ENCODE peak calls at places on chromosomes 11 and 22, in five cellular contexts. One of them, this sample, is unnamed.

GRCh38 chr11:47258317-47258902 is 614 bp downstream of the NR1H3 start:
- DNase-seq in fibroblast of lung: no peak
- DNase-seq in neural progenitor cell: no peak
- DNase-seq in mammary epithelial cell: no peak
- DNase-seq in H9: no peak
- DNase-seq in this sample: no peak

GRCh38 chr11:4606231-4607015 is 1.6 kb downstream of the TRIM68 start:
- DNase-seq in fibroblast of lung: peak; percentile 11
- DNase-seq in neural progenitor cell: no peak
- DNase-seq in mammary epithelial cell: no peak
- DNase-seq in H9: no peak
- DNase-seq in this sample: no peak

GRCh38 chr11:44112083-44112865 is 16.8 kb downstream of the EXT2 start:
- DNase-seq in fibroblast of lung: peak; percentile 70
- DNase-seq in neural progenitor cell: no peak
- DNase-seq in mammary epithelial cell: peak; percentile 57
- DNase-seq in H9: no peak
- DNase-seq in this sample: no peak

GRCh38 chr22:43972931-43973330 is 17.7 kb downstream of the SAMM50 start:
- DNase-seq in fibroblast of lung: no peak
- DNase-seq in neural progenitor cell: no peak
- DNase-seq in mammary epithelial cell: no peak
- DNase-seq in H9: no peak
- DNase-seq in this sample: no peak

GRCh38 chr11:69308531-69308930 is 14.6 kb downstream of the MYEOV start:
- DNase-seq in fibroblast of lung: no peak
- DNase-seq in neural progenitor cell: no peak
- DNase-seq in mammary epithelial cell: no peak
- DNase-seq in H9: no peak
- DNase-seq in this sample: no peak

GRCh38 chr11:83063073-83063754 is 8.5 kb downstream of the RAB30 start:
- DNase-seq in fibroblast of lung: peak; percentile 83
- DNase-seq in neural progenitor cell: no peak
- DNase-seq in mammary epithelial cell: no peak
- DNase-seq in H9: no peak
- DNase-seq in this sample: no peak

GRCh38 chr11:66467756-66468155 is 1.1 kb downstream of the PELI3 start:
- DNase-seq in fibroblast of lung: no peak
- DNase-seq in neural progenitor cell: peak; percentile 75
- DNase-seq in mammary epithelial cell: no peak
- DNase-seq in H9: peak; percentile 47
- DNase-seq in this sample: peak; percentile 43

GRCh38 chr22:43636086-43636485 is 176.0 kb downstream of the EFCAB6 start:
- DNase-seq in fibroblast of lung: no peak
- DNase-seq in neural progenitor cell: no peak
- DNase-seq in mammary epithelial cell: no peak
- DNase-seq in H9: no peak
- DNase-seq in this sample: no peak

GRCh38 chr11:30326114-30326783 is 3.3 kb downstream of the ARL14EP start:
- DNase-seq in fibroblast of lung: peak; percentile 70
- DNase-seq in neural progenitor cell: no peak
- DNase-seq in mammary epithelial cell: no peak
- DNase-seq in H9: no peak
- DNase-seq in this sample: no peak

GRCh38 chr11:76801205-76801604 is 18.0 kb downstream of the TSKU start:
- DNase-seq in fibroblast of lung: no peak
- DNase-seq in neural progenitor cell: no peak
- DNase-seq in mammary epithelial cell: no peak
- DNase-seq in H9: no peak
- DNase-seq in this sample: no peak

GRCh38 chr11:833849-834311 is 1.1 kb downstream of the CD151 start:
- DNase-seq in fibroblast of lung: no peak
- DNase-seq in neural progenitor cell: no peak
- DNase-seq in mammary epithelial cell: peak; percentile 45
- DNase-seq in H9: no peak
- DNase-seq in this sample: no peak

GRCh38 chr11:833114-833791 is 501 bp downstream of the CD151 start:
- DNase-seq in fibroblast of lung: no peak
- DNase-seq in neural progenitor cell: peak; percentile 67
- DNase-seq in mammary epithelial cell: peak; percentile 55
- DNase-seq in H9: no peak
- DNase-seq in this sample: no peak

GRCh38 chr11:831132-831864 is 1.5 kb upstream of the CD151 start:
- DNase-seq in fibroblast of lung: peak; percentile 67
- DNase-seq in neural progenitor cell: peak; percentile 49
- DNase-seq in mammary epithelial cell: no peak
- DNase-seq in H9: no peak
- DNase-seq in this sample: no peak

GRCh38 chr11:831951-832528 is 712 bp upstream of the CD151 start:
- DNase-seq in fibroblast of lung: no peak
- DNase-seq in neural progenitor cell: no peak
- DNase-seq in mammary epithelial cell: no peak
- DNase-seq in H9: no peak
- DNase-seq in this sample: no peak

GRCh38 chr11:832529-833113 is at the start of gene CD151:
- DNase-seq in fibroblast of lung: peak; percentile 65
- DNase-seq in neural progenitor cell: peak; percentile 87
- DNase-seq in mammary epithelial cell: peak; percentile 63
- DNase-seq in H9: peak; percentile 79
- DNase-seq in this sample: no peak
- H2AFZ ChIP-seq in fibroblast of lung: no peak within 1 kb of the TSS
- H2AFZ ChIP-seq in neural progenitor cell: peak within 1 kb of the TSS; percentile 30
- H2AFZ ChIP-seq in mammary epithelial cell: peak within 1 kb of the TSS; percentile 60
- H2AFZ ChIP-seq in H9: no peak within 1 kb of the TSS
- H2AFZ ChIP-seq in this sample: peak within 1 kb of the TSS; percentile 38

DNA sequence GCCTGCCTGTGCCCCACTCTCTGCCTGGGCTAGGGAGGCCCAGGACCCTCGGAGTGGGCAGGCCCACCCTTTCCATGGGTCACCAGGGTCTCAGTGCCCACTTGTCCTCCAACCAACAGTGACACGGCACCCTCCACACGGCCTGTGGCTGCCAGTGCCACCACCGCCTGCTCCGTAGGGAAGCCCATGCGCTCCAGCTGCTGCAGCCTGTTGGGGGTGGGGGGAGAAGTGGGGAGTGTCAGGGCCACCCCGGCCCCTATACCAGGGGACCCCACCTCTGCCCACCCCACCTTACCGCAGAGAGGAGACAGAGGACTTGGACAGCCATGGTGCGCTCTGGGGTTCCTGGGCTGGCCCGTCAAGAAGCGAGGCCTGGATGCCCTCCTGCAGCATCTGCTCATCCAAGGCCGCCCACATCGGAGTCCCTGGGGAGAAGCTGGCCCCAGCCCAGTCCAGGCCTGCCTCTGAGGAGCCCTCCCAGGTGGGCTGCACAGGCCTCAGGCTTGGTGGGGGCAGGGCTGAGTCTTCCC is 7.7 kb downstream of the RHBDD3 start:
- DNase-seq in fibroblast of lung: no peak
- DNase-seq in neural progenitor cell: no peak
- DNase-seq in mammary epithelial cell: no peak
- DNase-seq in H9: no peak
- DNase-seq in this sample: no peak
- H3K4me1 ChIP-seq in fibroblast of lung: no peaks in the 10 kb centered on the region
- H3K4me1 ChIP-seq in neural progenitor cell: no peaks in the 10 kb centered on the region
- H3K4me1 ChIP-seq in mammary epithelial cell: no peaks in the 10 kb centered on the region
- H3K4me1 ChIP-seq in H9: no peaks in the 10 kb centered on the region
- H3K4me1 ChIP-seq in this sample: no peaks in the 10 kb centered on the region

GRCh38 chr11:1899686-1900085 is 8.0 kb upstream of the PRR33 start:
- DNase-seq in fibroblast of lung: no peak
- DNase-seq in neural progenitor cell: no peak
- DNase-seq in mammary epithelial cell: no peak
- DNase-seq in H9: no peak
- DNase-seq in this sample: no peak
- H3K79me2 ChIP-seq in fibroblast of lung: no peaks in the 10 kb centered on the region
- H3K79me2 ChIP-seq in neural progenitor cell: no peaks in the 10 kb centered on the region
- H3K79me2 ChIP-seq in mammary epithelial cell: no peaks in the 10 kb centered on the region
- H3K79me2 ChIP-seq in H9: no peaks in the 10 kb centered on the region
- H3K79me2 ChIP-seq in this sample: no peaks in the 10 kb centered on the region

GRCh38 chr22:37213218-37213855 is 1.1 kb upstream of the SSTR3 start:
- DNase-seq in fibroblast of lung: no peak
- DNase-seq in neural progenitor cell: no peak
- DNase-seq in mammary epithelial cell: no peak
- DNase-seq in H9: no peak
- DNase-seq in this sample: no peak

GRCh38 chr22:37213941-37214340 is 1.7 kb upstream of the SSTR3 start:
- DNase-seq in fibroblast of lung: no peak
- DNase-seq in neural progenitor cell: no peak
- DNase-seq in mammary epithelial cell: no peak
- DNase-seq in H9: no peak
- DNase-seq in this sample: no peak

GRCh38 chr22:37215890-37216289 is 3.6 kb upstream of the SSTR3 start:
- DNase-seq in fibroblast of lung: no peak
- DNase-seq in neural progenitor cell: no peak
- DNase-seq in mammary epithelial cell: no peak
- DNase-seq in H9: no peak
- DNase-seq in this sample: no peak

GRCh38 chr22:37212174-37212906 is at the start of gene SSTR3:
- DNase-seq in fibroblast of lung: peak; percentile 25
- DNase-seq in neural progenitor cell: peak; percentile 70
- DNase-seq in mammary epithelial cell: no peak
- DNase-seq in H9: peak; percentile 64
- DNase-seq in this sample: no peak

GRCh38 chr22:37214431-37215025 is 2.3 kb upstream of the SSTR3 start:
- DNase-seq in fibroblast of lung: no peak
- DNase-seq in neural progenitor cell: no peak
- DNase-seq in mammary epithelial cell: no peak
- DNase-seq in H9: no peak
- DNase-seq in this sample: no peak
- H2AFZ ChIP-seq in fibroblast of lung: no peak overlapping the region
- H2AFZ ChIP-seq in neural progenitor cell: no peak overlapping the region
- H2AFZ ChIP-seq in mammary epithelial cell: no peak overlapping the region
- H2AFZ ChIP-seq in H9: no peak overlapping the region
- H2AFZ ChIP-seq in this sample: no peak overlapping the region

GRCh38 chr11:9613830-9614762 is 40.6 kb downstream of the WEE1 start:
- DNase-seq in fibroblast of lung: peak; percentile 79
- DNase-seq in neural progenitor cell: peak; percentile 89
- DNase-seq in mammary epithelial cell: peak; percentile 85
- DNase-seq in H9: peak; percentile 81
- DNase-seq in this sample: peak; percentile 92
- H3K4me1 ChIP-seq in fibroblast of lung: peaks cover 26% of the 10 kb centered on the region
- H3K4me1 ChIP-seq in neural progenitor cell: peaks cover 10% of the 10 kb centered on the region
- H3K4me1 ChIP-seq in mammary epithelial cell: peaks cover 27% of the 10 kb centered on the region
- H3K4me1 ChIP-seq in H9: no peaks in the 10 kb centered on the region
- H3K4me1 ChIP-seq in this sample: peaks cover 35% of the 10 kb centered on the region

GRCh38 chr11:62534779-62535545 is 11.6 kb downstream of the AHNAK start:
- DNase-seq in fibroblast of lung: no peak
- DNase-seq in neural progenitor cell: no peak
- DNase-seq in mammary epithelial cell: no peak
- DNase-seq in H9: no peak
- DNase-seq in this sample: no peak

GRCh38 chr11:62536301-62536957 is 10.2 kb downstream of the AHNAK start:
- DNase-seq in fibroblast of lung: no peak
- DNase-seq in neural progenitor cell: no peak
- DNase-seq in mammary epithelial cell: no peak
- DNase-seq in H9: no peak
- DNase-seq in this sample: no peak

GRCh38 chr11:62535802-62536201 is 10.8 kb downstream of the AHNAK start:
- DNase-seq in fibroblast of lung: peak; percentile 46
- DNase-seq in neural progenitor cell: no peak
- DNase-seq in mammary epithelial cell: no peak
- DNase-seq in H9: no peak
- DNase-seq in this sample: no peak

DNA sequence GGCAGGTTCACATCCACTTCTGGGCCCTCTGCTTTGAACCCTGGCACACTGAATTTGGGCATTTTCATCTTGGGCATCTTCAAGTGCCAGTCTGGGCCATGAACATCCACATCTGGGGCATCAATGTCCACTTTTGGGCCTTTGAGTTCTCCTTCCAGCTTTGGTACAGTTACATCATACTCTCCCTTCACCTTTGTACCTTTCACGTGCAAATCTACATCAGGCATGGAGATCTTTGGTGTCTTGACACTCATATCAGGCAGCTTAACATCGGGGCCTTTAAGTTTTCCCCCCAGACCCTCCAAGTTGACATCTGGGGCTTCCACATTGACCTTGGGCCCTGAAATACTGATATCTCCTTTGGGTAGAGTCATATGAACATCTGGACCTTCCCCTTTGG is 14.5 kb downstream of the AHNAK start:
- DNase-seq in fibroblast of lung: no peak
- DNase-seq in neural progenitor cell: no peak
- DNase-seq in mammary epithelial cell: no peak
- DNase-seq in H9: no peak
- DNase-seq in this sample: no peak
- H3K79me2 ChIP-seq in fibroblast of lung: peaks cover 97% of the 10 kb centered on the region
- H3K79me2 ChIP-seq in neural progenitor cell: no peaks in the 10 kb centered on the region
- H3K79me2 ChIP-seq in mammary epithelial cell: peaks cover 99% of the 10 kb centered on the region
- H3K79me2 ChIP-seq in H9: no peaks in the 10 kb centered on the region
- H3K79me2 ChIP-seq in this sample: no peaks in the 10 kb centered on the region

GRCh38 chr11:92246637-92247036 is 22.0 kb downstream of the FAT3 start:
- DNase-seq in fibroblast of lung: no peak
- DNase-seq in neural progenitor cell: no peak
- DNase-seq in mammary epithelial cell: peak; percentile 66
- DNase-seq in H9: no peak
- DNase-seq in this sample: no peak
- H2AFZ ChIP-seq in fibroblast of lung: no peak overlapping the region
- H2AFZ ChIP-seq in neural progenitor cell: no peak overlapping the region
- H2AFZ ChIP-seq in mammary epithelial cell: no peak overlapping the region
- H2AFZ ChIP-seq in H9: no peak overlapping the region
- H2AFZ ChIP-seq in this sample: no peak overlapping the region

GRCh38 chr11:64245797-64246623 is 733 bp downstream of the PPP1R14B start:
- DNase-seq in fibroblast of lung: peak; percentile 95
- DNase-seq in neural progenitor cell: peak; percentile 44
- DNase-seq in mammary epithelial cell: peak; percentile 97
- DNase-seq in H9: no peak
- DNase-seq in this sample: peak; percentile 80
- H3K4me1 ChIP-seq in fibroblast of lung: peaks cover 20% of the 10 kb centered on the region
- H3K4me1 ChIP-seq in neural progenitor cell: peaks cover 33% of the 10 kb centered on the region
- H3K4me1 ChIP-seq in mammary epithelial cell: peaks cover 40% of the 10 kb centered on the region
- H3K4me1 ChIP-seq in H9: peaks cover 9% of the 10 kb centered on the region
- H3K4me1 ChIP-seq in this sample: peaks cover 56% of the 10 kb centered on the region

DNA sequence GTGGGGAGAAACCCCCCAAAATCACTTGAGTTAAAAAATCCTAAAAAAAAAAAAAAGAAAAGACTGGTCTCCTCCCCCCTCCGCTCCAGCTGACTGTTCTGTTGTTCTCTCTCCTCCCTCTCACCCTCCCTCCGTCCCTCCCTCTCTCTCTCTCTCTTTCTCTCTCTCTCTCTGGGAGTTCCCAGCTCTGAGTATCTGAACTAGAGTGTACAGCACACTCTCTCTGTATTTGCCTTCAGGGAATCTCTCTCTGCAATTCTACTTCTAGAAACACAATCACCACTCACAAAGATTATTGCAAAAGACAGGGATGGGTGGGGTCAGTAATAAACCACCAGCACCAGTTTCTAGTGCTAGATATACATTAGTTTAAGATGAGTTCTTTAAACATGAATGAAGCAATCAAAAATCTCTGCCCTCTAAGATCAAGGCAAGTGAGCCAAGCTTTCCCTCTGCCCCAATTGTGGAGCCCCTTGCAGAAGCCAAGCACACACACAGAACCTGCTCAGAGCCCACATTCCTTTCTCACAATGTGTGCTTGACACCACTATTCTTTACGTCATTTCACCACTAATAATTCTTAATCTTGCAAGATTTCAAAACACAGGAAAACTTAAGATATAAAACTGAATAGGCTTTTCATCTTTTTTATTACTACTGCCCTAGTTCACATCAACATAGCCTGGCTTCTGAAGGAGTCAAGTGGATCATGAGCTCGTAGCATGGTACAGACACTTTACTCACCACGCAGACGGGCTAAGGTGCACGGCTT is 133.5 kb downstream of the RBFOX2 start:
- DNase-seq in fibroblast of lung: peak; percentile 72
- DNase-seq in neural progenitor cell: peak; percentile 17
- DNase-seq in mammary epithelial cell: peak; percentile 99
- DNase-seq in H9: no peak
- DNase-seq in this sample: no peak
- H3K79me2 ChIP-seq in fibroblast of lung: peaks cover 42% of the 10 kb centered on the region
- H3K79me2 ChIP-seq in neural progenitor cell: peaks cover 95% of the 10 kb centered on the region
- H3K79me2 ChIP-seq in mammary epithelial cell: peaks cover 77% of the 10 kb centered on the region
- H3K79me2 ChIP-seq in H9: peaks cover 4% of the 10 kb centered on the region
- H3K79me2 ChIP-seq in this sample: no peaks in the 10 kb centered on the region

This sample was measured in DND-41.